ENCODE peak calls at places on chromosome 18, in ten cellular contexts. One of them, this sample, is unnamed.

GRCh38 chr18:68428026-68428425 is 286.9 kb downstream of the TMX3 start:
- DNase-seq in GM23248: peak; percentile 92
- DNase-seq in H9: no peak
- DNase-seq in HCT116: no peak
- DNase-seq in mammary epithelial cell: peak; percentile 92
- DNase-seq in colonic mucosa: no peak
- DNase-seq in fibroblast of lung: peak; percentile 95
- DNase-seq in IMR-90: peak; percentile 93
- DNase-seq in neuronal stem cell: no peak
- DNase-seq in K562: no peak
- DNase-seq in this sample: peak; percentile 65

GRCh38 chr18:75111673-75112485 is 97.1 kb downstream of the PTGR3 start:
- DNase-seq in IMR-90: peak; percentile 21
- DNase-seq in GM23248: peak; percentile 6
- DNase-seq in neuronal stem cell: no peak
- DNase-seq in K562: no peak
- DNase-seq in HCT116: no peak
- DNase-seq in mammary epithelial cell: peak; percentile 19
- DNase-seq in H9: no peak
- DNase-seq in fibroblast of lung: no peak
- DNase-seq in colonic mucosa: no peak
- DNase-seq in this sample: no peak

GRCh38 chr18:36688020-36688965 is 140.5 kb downstream of the TPGS2 start:
- DNase-seq in H9: peak; percentile 64
- DNase-seq in mammary epithelial cell: peak; percentile 60
- DNase-seq in K562: peak; percentile 79
- DNase-seq in GM23248: peak; percentile 75
- DNase-seq in HCT116: peak; percentile 52
- DNase-seq in neuronal stem cell: peak; percentile 59
- DNase-seq in fibroblast of lung: peak; percentile 56
- DNase-seq in IMR-90: peak; percentile 74
- DNase-seq in colonic mucosa: peak; percentile 75
- DNase-seq in this sample: peak; percentile 88

GRCh38 chr18:57801379-57802165 is 1.5 kb downstream of the ATP8B1 start:
- DNase-seq in IMR-90: no peak
- DNase-seq in H9: peak; percentile 41
- DNase-seq in neuronal stem cell: peak; percentile 6
- DNase-seq in colonic mucosa: no peak
- DNase-seq in GM23248: peak; percentile 60
- DNase-seq in K562: no peak
- DNase-seq in HCT116: no peak
- DNase-seq in mammary epithelial cell: no peak
- DNase-seq in fibroblast of lung: peak; percentile 49
- DNase-seq in this sample: peak; percentile 50

GRCh38 chr18:2846638-2847340 is at the start of gene EMILIN2:
- DNase-seq in neuronal stem cell: peak; percentile 47
- DNase-seq in colonic mucosa: peak; percentile 59
- DNase-seq in GM23248: peak; percentile 76
- DNase-seq in K562: peak; percentile 72
- DNase-seq in H9: peak; percentile 64
- DNase-seq in IMR-90: peak; percentile 14
- DNase-seq in HCT116: no peak
- DNase-seq in fibroblast of lung: peak; percentile 41
- DNase-seq in mammary epithelial cell: no peak
- DNase-seq in this sample: peak; percentile 53

GRCh38 chr18:36297419-36298112 is at the start of gene FHOD3:
- DNase-seq in mammary epithelial cell: peak; percentile 52
- DNase-seq in HCT116: no peak
- DNase-seq in GM23248: peak; percentile 81
- DNase-seq in H9: peak; percentile 83
- DNase-seq in neuronal stem cell: peak; percentile 82
- DNase-seq in fibroblast of lung: peak; percentile 67
- DNase-seq in IMR-90: peak; percentile 49
- DNase-seq in K562: peak; percentile 90
- DNase-seq in colonic mucosa: peak; percentile 46
- DNase-seq in this sample: peak; percentile 86

GRCh38 chr18:31658670-31659573 is 25.5 kb downstream of the B4GALT6 start:
- DNase-seq in K562: no peak
- DNase-seq in H9: no peak
- DNase-seq in fibroblast of lung: peak; percentile 50
- DNase-seq in IMR-90: no peak
- DNase-seq in neuronal stem cell: no peak
- DNase-seq in HCT116: no peak
- DNase-seq in GM23248: no peak
- DNase-seq in colonic mucosa: no peak
- DNase-seq in mammary epithelial cell: no peak
- DNase-seq in this sample: no peak

GRCh38 chr18:45361148-45361851 is 254.0 kb upstream of the SLC14A2 start:
- DNase-seq in colonic mucosa: no peak
- DNase-seq in HCT116: no peak
- DNase-seq in H9: no peak
- DNase-seq in neuronal stem cell: no peak
- DNase-seq in K562: no peak
- DNase-seq in mammary epithelial cell: no peak
- DNase-seq in fibroblast of lung: peak; percentile 65
- DNase-seq in IMR-90: no peak
- DNase-seq in GM23248: peak; percentile 81
- DNase-seq in this sample: peak; percentile 83

GRCh38 chr18:77006305-77007175 is 126.0 kb downstream of the MBP start:
- DNase-seq in fibroblast of lung: no peak
- DNase-seq in HCT116: no peak
- DNase-seq in IMR-90: no peak
- DNase-seq in mammary epithelial cell: no peak
- DNase-seq in K562: no peak
- DNase-seq in H9: no peak
- DNase-seq in neuronal stem cell: no peak
- DNase-seq in GM23248: no peak
- DNase-seq in colonic mucosa: no peak
- DNase-seq in this sample: no peak

GRCh38 chr18:43665239-43665788 is 388.0 kb upstream of the SYT4 start:
- DNase-seq in HCT116: no peak
- DNase-seq in mammary epithelial cell: peak; percentile 81
- DNase-seq in IMR-90: peak; percentile 94
- DNase-seq in colonic mucosa: no peak
- DNase-seq in fibroblast of lung: peak; percentile 93
- DNase-seq in neuronal stem cell: no peak
- DNase-seq in H9: no peak
- DNase-seq in K562: no peak
- DNase-seq in GM23248: peak; percentile 97
- DNase-seq in this sample: peak; percentile 94

GRCh38 chr18:43662657-43663056 is 385.4 kb upstream of the SYT4 start:
- DNase-seq in H9: no peak
- DNase-seq in colonic mucosa: no peak
- DNase-seq in GM23248: peak; percentile 84
- DNase-seq in IMR-90: peak; percentile 93
- DNase-seq in K562: no peak
- DNase-seq in HCT116: no peak
- DNase-seq in mammary epithelial cell: peak; percentile 45
- DNase-seq in fibroblast of lung: peak; percentile 93
- DNase-seq in neuronal stem cell: no peak
- DNase-seq in this sample: peak; percentile 93

GRCh38 chr18:43661570-43661969 is 384.3 kb upstream of the SYT4 start:
- DNase-seq in fibroblast of lung: peak; percentile 71
- DNase-seq in HCT116: no peak
- DNase-seq in mammary epithelial cell: peak; percentile 79
- DNase-seq in K562: no peak
- DNase-seq in neuronal stem cell: peak; percentile 3
- DNase-seq in IMR-90: peak; percentile 83
- DNase-seq in H9: peak; percentile 53
- DNase-seq in GM23248: peak; percentile 71
- DNase-seq in colonic mucosa: no peak
- DNase-seq in this sample: peak; percentile 73

GRCh38 chr18:43663159-43663558 is 385.9 kb upstream of the SYT4 start:
- DNase-seq in H9: no peak
- DNase-seq in K562: no peak
- DNase-seq in neuronal stem cell: no peak
- DNase-seq in IMR-90: no peak
- DNase-seq in mammary epithelial cell: no peak
- DNase-seq in colonic mucosa: no peak
- DNase-seq in GM23248: no peak
- DNase-seq in fibroblast of lung: no peak
- DNase-seq in HCT116: no peak
- DNase-seq in this sample: no peak

GRCh38 chr18:43664487-43665008 is 387.3 kb upstream of the SYT4 start:
- DNase-seq in GM23248: peak; percentile 5
- DNase-seq in mammary epithelial cell: no peak
- DNase-seq in K562: no peak
- DNase-seq in colonic mucosa: no peak
- DNase-seq in H9: no peak
- DNase-seq in fibroblast of lung: peak; percentile 32
- DNase-seq in HCT116: no peak
- DNase-seq in IMR-90: no peak
- DNase-seq in neuronal stem cell: no peak
- DNase-seq in this sample: peak; percentile 42
- H3K9ac ChIP-seq in GM23248: peak overlapping the region; percentile 59
- H3K9ac ChIP-seq in mammary epithelial cell: no peak overlapping the region
- H3K9ac ChIP-seq in K562: no peak overlapping the region
- H3K9ac ChIP-seq in colonic mucosa: no peak overlapping the region
- H3K9ac ChIP-seq in H9: no peak overlapping the region
- H3K9ac ChIP-seq in fibroblast of lung: no peak overlapping the region
- H3K9ac ChIP-seq in HCT116: no peak overlapping the region
- H3K9ac ChIP-seq in IMR-90: no peak overlapping the region
- H3K9ac ChIP-seq in neuronal stem cell: no peak overlapping the region
- H3K9ac ChIP-seq in this sample: peak overlapping the region; percentile 6

GRCh38 chr18:79489048-79489899 is 93.5 kb downstream of the NFATC1 start:
- DNase-seq in colonic mucosa: no peak
- DNase-seq in IMR-90: no peak
- DNase-seq in fibroblast of lung: no peak
- DNase-seq in K562: no peak
- DNase-seq in GM23248: no peak
- DNase-seq in HCT116: no peak
- DNase-seq in neuronal stem cell: no peak
- DNase-seq in H9: no peak
- DNase-seq in mammary epithelial cell: no peak
- DNase-seq in this sample: no peak

GRCh38 chr18:79485788-79486355 is 90.1 kb downstream of the NFATC1 start:
- DNase-seq in H9: no peak
- DNase-seq in mammary epithelial cell: no peak
- DNase-seq in HCT116: no peak
- DNase-seq in IMR-90: peak; percentile 92
- DNase-seq in fibroblast of lung: peak; percentile 94
- DNase-seq in GM23248: peak; percentile 95
- DNase-seq in neuronal stem cell: no peak
- DNase-seq in colonic mucosa: no peak
- DNase-seq in K562: no peak
- DNase-seq in this sample: peak; percentile 95

GRCh38 chr18:79486356-79487197 is 90.8 kb downstream of the NFATC1 start:
- DNase-seq in GM23248: no peak
- DNase-seq in colonic mucosa: no peak
- DNase-seq in neuronal stem cell: no peak
- DNase-seq in K562: no peak
- DNase-seq in HCT116: no peak
- DNase-seq in fibroblast of lung: no peak
- DNase-seq in IMR-90: no peak
- DNase-seq in mammary epithelial cell: no peak
- DNase-seq in H9: no peak
- DNase-seq in this sample: no peak

GRCh38 chr18:79488311-79489047 is 92.7 kb downstream of the NFATC1 start:
- DNase-seq in neuronal stem cell: no peak
- DNase-seq in fibroblast of lung: no peak
- DNase-seq in IMR-90: no peak
- DNase-seq in mammary epithelial cell: no peak
- DNase-seq in K562: no peak
- DNase-seq in HCT116: no peak
- DNase-seq in H9: no peak
- DNase-seq in colonic mucosa: no peak
- DNase-seq in GM23248: no peak
- DNase-seq in this sample: no peak

GRCh38 chr18:79487198-79488165 is 91.8 kb downstream of the NFATC1 start:
- DNase-seq in GM23248: no peak
- DNase-seq in mammary epithelial cell: no peak
- DNase-seq in IMR-90: no peak
- DNase-seq in colonic mucosa: no peak
- DNase-seq in neuronal stem cell: no peak
- DNase-seq in K562: no peak
- DNase-seq in H9: no peak
- DNase-seq in fibroblast of lung: no peak
- DNase-seq in HCT116: no peak
- DNase-seq in this sample: no peak
- H3K9ac ChIP-seq in GM23248: no peak overlapping the region
- H3K9ac ChIP-seq in mammary epithelial cell: no peak overlapping the region
- H3K9ac ChIP-seq in IMR-90: no peak overlapping the region
- H3K9ac ChIP-seq in colonic mucosa: no peak overlapping the region
- H3K9ac ChIP-seq in neuronal stem cell: peak overlapping the region; percentile 30
- H3K9ac ChIP-seq in K562: no peak overlapping the region
- H3K9ac ChIP-seq in H9: no peak overlapping the region
- H3K9ac ChIP-seq in fibroblast of lung: no peak overlapping the region
- H3K9ac ChIP-seq in HCT116: no peak overlapping the region
- H3K9ac ChIP-seq in this sample: no peak overlapping the region

DNA sequence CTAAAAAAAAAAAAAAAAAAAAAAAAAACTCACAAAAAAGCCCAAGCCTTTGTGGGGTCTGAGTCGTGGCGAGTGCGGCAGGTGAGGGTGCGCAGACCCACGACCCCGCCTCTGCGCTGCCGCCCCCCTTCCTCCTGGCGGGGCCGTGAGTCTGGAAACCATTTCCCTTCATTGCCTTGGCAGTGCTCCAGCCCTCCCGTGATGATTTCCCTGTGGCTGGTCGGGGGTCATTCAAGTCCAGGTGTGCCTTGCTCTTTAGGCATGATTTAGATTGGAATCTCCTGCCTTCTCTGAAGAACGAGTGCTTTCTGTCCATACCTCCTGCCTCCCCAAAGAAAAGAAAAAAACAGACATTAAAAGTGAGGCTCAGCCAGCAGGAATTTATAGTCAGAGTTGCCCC is 161.8 kb downstream of the FAM210A start:
- DNase-seq in mammary epithelial cell: no peak
- DNase-seq in HCT116: no peak
- DNase-seq in fibroblast of lung: no peak
- DNase-seq in IMR-90: no peak
- DNase-seq in colonic mucosa: no peak
- DNase-seq in H9: no peak
- DNase-seq in K562: no peak
- DNase-seq in GM23248: no peak
- DNase-seq in neuronal stem cell: no peak
- DNase-seq in this sample: no peak
- H3K9ac ChIP-seq in mammary epithelial cell: no peak overlapping the region
- H3K9ac ChIP-seq in HCT116: no peak overlapping the region
- H3K9ac ChIP-seq in fibroblast of lung: no peak overlapping the region
- H3K9ac ChIP-seq in IMR-90: no peak overlapping the region
- H3K9ac ChIP-seq in colonic mucosa: no peak overlapping the region
- H3K9ac ChIP-seq in H9: no peak overlapping the region
- H3K9ac ChIP-seq in K562: no peak overlapping the region
- H3K9ac ChIP-seq in GM23248: no peak overlapping the region
- H3K9ac ChIP-seq in neuronal stem cell: no peak overlapping the region
- H3K9ac ChIP-seq in this sample: no peak overlapping the region

DNA sequence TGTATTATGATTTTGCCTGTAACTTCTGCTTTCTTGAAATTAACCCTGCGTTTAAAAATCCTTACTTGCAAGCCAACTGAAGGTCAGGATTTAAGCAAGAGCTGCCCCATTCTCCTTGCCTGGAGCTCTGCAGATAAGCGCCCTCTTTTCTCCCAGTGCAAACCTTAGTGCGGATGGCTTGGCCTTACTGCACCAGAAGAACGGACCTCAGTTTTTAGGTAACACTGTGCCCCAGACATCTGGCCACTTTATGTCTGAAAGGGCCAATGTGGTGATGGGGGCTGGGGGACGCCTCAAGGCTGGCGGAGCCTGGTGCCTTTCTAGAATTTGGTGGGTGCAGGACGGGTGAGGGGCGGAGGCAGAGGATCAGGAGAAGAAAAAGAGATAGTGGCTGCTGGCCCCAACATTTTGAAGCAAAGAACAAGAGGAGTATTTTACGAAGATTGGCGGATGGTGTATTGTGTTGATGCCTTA is 718 bp upstream of the TNFRSF11A start:
- DNase-seq in HCT116: no peak
- DNase-seq in K562: no peak
- DNase-seq in GM23248: peak; percentile 6
- DNase-seq in colonic mucosa: no peak
- DNase-seq in fibroblast of lung: no peak
- DNase-seq in neuronal stem cell: no peak
- DNase-seq in IMR-90: no peak
- DNase-seq in mammary epithelial cell: no peak
- DNase-seq in H9: no peak
- DNase-seq in this sample: no peak
- H3K9ac ChIP-seq in HCT116: no peak overlapping the region
- H3K9ac ChIP-seq in K562: no peak overlapping the region
- H3K9ac ChIP-seq in GM23248: no peak overlapping the region
- H3K9ac ChIP-seq in colonic mucosa: peak overlapping the region; percentile 4
- H3K9ac ChIP-seq in fibroblast of lung: no peak overlapping the region
- H3K9ac ChIP-seq in neuronal stem cell: peak overlapping the region; percentile 0
- H3K9ac ChIP-seq in IMR-90: no peak overlapping the region
- H3K9ac ChIP-seq in mammary epithelial cell: no peak overlapping the region
- H3K9ac ChIP-seq in H9: no peak overlapping the region
- H3K9ac ChIP-seq in this sample: no peak overlapping the region

This sample was measured in adipocyte.